ENCODE peak calls at places on chromosomes 16 and 17, in seven cellular contexts. W, V, M, H, O, Z and B are unnamed samples.

GRCh38 chr17:37818689-37819088 is 73.8 kb upstream of the HNF1B start:
- DNase-seq in W (peak; percentile 45), V (no peak), M (no peak), H (no peak), O (no peak), Z (no peak), B (no peak)

GRCh38 chr16:30951785-30952184 is 2.9 kb downstream of the ORAI3 start:
- DNase-seq in W (peak; percentile 54), V (no peak), M (no peak), H (peak; percentile 98), O (peak; percentile 34), Z (peak; percentile 93), B (no peak)

GRCh38 chr16:84532299-84532724 is 27.9 kb upstream of the MEAK7 start:
- DNase-seq in W (peak; percentile 24), V (no peak), M (peak; percentile 94), H (peak; percentile 97), O (peak; percentile 93), Z (no peak), B (no peak)

GRCh38 chr17:82815790-82816305 is 24.0 kb downstream of the ZNF750 start:
- DNase-seq in W (peak; percentile 58), V (no peak), M (no peak), H (no peak), O (peak; percentile 19), Z (no peak), B (no peak)

GRCh38 chr17:82985973-82986372 is 93.4 kb upstream of the METRNL start:
- DNase-seq in W (peak; percentile 47), V (no peak), M (no peak), H (no peak), O (peak; percentile 68), Z (peak; percentile 44), B (no peak)

GRCh38 chr17:29588561-29589411 is 662 bp downstream of the GIT1 start:
- DNase-seq in W (peak; percentile 43), V (no peak), M (no peak), H (no peak), O (no peak), Z (peak; percentile 62), B (no peak)

GRCh38 chr17:9670596-9670995 is 25.3 kb downstream of the USP43 start:
- DNase-seq in W (no peak), V (no peak), M (no peak), H (no peak), O (no peak), Z (no peak), B (no peak)

GRCh38 chr16:6682142-6682811 is 650.4 kb upstream of the RBFOX1 start:
- DNase-seq in W (peak; percentile 26), V (peak; percentile 23), M (no peak), H (no peak), O (no peak), Z (no peak), B (no peak)

GRCh38 chr16:67165121-67166034 is 833 bp downstream of the HSF4 start:
- DNase-seq in W (no peak), V (no peak), M (no peak), H (no peak), O (no peak), Z (no peak), B (no peak)

GRCh38 chr17:28974451-28974850 is 23.1 kb upstream of the PHF12 start:
- DNase-seq in W (no peak), V (no peak), M (no peak), H (no peak), O (no peak), Z (peak; percentile 76), B (no peak)

GRCh38 chr16:819336-819735 is 18.8 kb upstream of the GNG13 start:
- DNase-seq in W (no peak), V (no peak), M (no peak), H (no peak), O (no peak), Z (no peak), B (no peak)

GRCh38 chr16:23365602-23366240 is 63.6 kb downstream of the SCNN1B start:
- DNase-seq in W (no peak), V (no peak), M (no peak), H (no peak), O (no peak), Z (no peak), B (peak; percentile 19)

GRCh38 chr16:3625911-3626732 is 14.7 kb upstream of the SLX4 start:
- DNase-seq in W (no peak), V (no peak), M (no peak), H (peak; percentile 47), O (no peak), Z (peak; percentile 13), B (no peak)

GRCh38 chr17:76054112-76054476 is 18.2 kb downstream of the SRP68 start:
- DNase-seq in W (no peak), V (no peak), M (no peak), H (peak; percentile 40), O (peak; percentile 33), Z (no peak), B (no peak)

GRCh38 chr17:46944931-46945330 is 22.0 kb downstream of the GOSR2 start:
- DNase-seq in W (no peak), V (no peak), M (no peak), H (no peak), O (no peak), Z (no peak), B (no peak)

GRCh38 chr16:8581923-8582580 is 8.3 kb downstream of the TMEM114 start:
- DNase-seq in W (peak; percentile 22), V (no peak), M (no peak), H (no peak), O (peak; percentile 5), Z (no peak), B (no peak)

GRCh38 chr17:82752371-82753200 is 721 bp downstream of the TBCD start:
- DNase-seq in W (peak; percentile 39), V (no peak), M (no peak), H (peak; percentile 22), O (peak; percentile 43), Z (no peak), B (no peak)

GRCh38 chr16:57637020-57637419 is 8.6 kb downstream of the ADGRG1 start:
- DNase-seq in W (no peak), V (no peak), M (no peak), H (no peak), O (no peak), Z (no peak), B (no peak)

GRCh38 chr17:19533036-19533717 is 477 bp upstream of the SLC47A1 start:
- DNase-seq in W (no peak), V (no peak), M (no peak), H (no peak), O (no peak), Z (peak; percentile 64), B (no peak)

GRCh38 chr17:30921544-30922196 is at the start of gene ADAP2:
- DNase-seq in W (peak; percentile 77), V (peak; percentile 45), M (no peak), H (no peak), O (no peak), Z (peak; percentile 85), B (no peak)

GRCh38 chr17:67999291-67999911 is 3.1 kb upstream of the C17orf58 start:
- DNase-seq in W (no peak), V (no peak), M (no peak), H (no peak), O (peak; percentile 57), Z (no peak), B (no peak)

GRCh38 chr17:41121742-41122141 is 2.2 kb downstream of the KRTAP4-12 start:
- DNase-seq in W (no peak), V (no peak), M (no peak), H (no peak), O (no peak), Z (no peak), B (no peak)

GRCh38 chr17:11601661-11602060 is 3.4 kb downstream of the DNAH9 start:
- DNase-seq in W (no peak), V (no peak), M (no peak), H (no peak), O (no peak), Z (no peak), B (no peak)

GRCh38 chr17:65584604-65585521 is 23.4 kb upstream of the AXIN2 start:
- DNase-seq in W (no peak), V (no peak), M (no peak), H (peak; percentile 22), O (no peak), Z (peak; percentile 58), B (no peak)

GRCh38 chr17:51120357-51120738 is 320 bp downstream of the SPAG9 start:
- DNase-seq in W (peak; percentile 60), V (no peak), M (no peak), H (no peak), O (peak; percentile 32), Z (no peak), B (no peak)
- TF ChIP-seq CTCF in W (no peak), V (no peak), M (no peak), H (no peak), O (no peak), Z (no peak), B (no peak)

DNA sequence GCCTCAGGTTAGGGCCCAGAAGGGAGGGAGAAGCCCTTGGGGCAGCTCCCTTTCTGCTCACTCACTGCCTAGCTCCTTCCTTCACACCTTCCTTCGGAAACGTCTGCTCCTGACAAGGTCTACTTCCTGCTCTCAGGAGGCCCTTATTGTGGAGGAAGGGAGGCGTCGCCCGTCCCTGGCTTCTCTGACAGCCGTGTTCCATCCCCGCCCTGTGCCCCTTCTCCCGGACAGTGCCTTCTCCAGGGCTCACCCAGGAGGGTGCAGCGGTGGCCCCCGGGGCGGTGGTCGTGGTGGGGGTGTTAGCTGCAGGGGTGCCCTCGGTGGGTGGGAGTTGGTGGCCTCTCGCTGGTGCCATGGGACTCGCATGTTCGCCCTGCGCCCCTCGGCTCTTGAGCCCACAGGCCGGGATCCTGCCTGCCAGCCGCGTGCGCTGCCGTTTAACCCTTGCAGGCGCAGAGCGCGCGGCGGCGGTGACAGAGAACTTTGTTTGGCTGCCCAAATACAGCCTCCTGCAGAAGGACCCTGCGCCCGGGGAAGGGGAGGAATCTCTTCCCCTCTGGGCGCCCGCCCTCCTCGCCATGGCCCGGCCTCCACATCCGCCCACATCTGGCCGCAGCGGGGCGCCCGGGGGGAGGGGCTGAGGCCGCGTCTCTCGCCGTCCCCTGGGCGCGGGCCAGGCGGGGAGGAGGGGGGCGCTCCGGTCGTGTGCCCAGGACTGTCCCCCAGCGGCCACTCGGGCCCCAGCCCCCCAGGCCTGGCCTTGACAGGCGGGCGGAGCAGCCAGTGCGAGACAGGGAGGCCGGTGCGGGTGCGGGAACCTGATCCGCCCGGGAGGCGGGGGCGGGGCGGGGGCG is 231.9 kb downstream of the SEC14L1 start:
- DNase-seq in W (peak; percentile 81), V (peak; percentile 81), M (peak; percentile 89), H (peak; percentile 84), O (peak; percentile 92), Z (peak; percentile 83), B (no peak)
- TF ChIP-seq CTCF in W (no peak), V (peak; percentile 19), M (no peak), H (no peak), O (no peak), Z (no peak), B (no peak)

DNA sequence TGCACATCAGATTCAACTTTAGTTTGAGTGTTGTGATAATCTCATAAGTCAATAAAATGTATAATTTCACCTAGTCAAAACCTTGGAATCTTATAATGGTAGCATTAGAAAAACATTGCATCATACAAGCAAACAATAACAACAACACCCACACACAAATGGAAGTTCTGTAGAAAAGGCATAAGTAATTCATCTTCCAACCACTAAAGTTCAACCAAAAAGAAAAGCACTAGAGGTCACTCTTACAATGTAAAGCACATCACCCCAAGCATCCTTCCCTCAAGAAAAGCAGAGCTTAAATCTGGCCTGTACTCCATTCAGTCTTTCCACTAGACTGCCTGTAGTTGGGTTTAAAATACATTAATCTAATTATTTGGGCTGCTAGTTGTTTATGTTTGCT is 1.8 kb downstream of the CNTNAP4 start:
- DNase-seq in W (no peak), V (no peak), M (no peak), H (peak; percentile 63), O (no peak), Z (no peak), B (no peak)
- TF ChIP-seq CTCF in W (no peak), V (peak; percentile 57), M (no peak), H (peak; percentile 39), O (no peak), Z (peak; percentile 47), B (peak; percentile 39)

GRCh38 chr16:85894266-85894665 is 4.7 kb upstream of the IRF8 start:
- DNase-seq in W (peak; percentile 51), V (no peak), M (no peak), H (no peak), O (no peak), Z (peak; percentile 61), B (no peak)
- TF ChIP-seq CTCF in W (no peak), V (no peak), M (no peak), H (no peak), O (no peak), Z (peak; percentile 51), B (peak; percentile 45)